ENCODE peak calls at places on chromosomes 13 and 19, in four cellular contexts. P is SK-N-SH, J is neural progenitor cell, F is IMR-90. Y is an unnamed sample.

GRCh38 chr13:36848228-36848982 is 29.4 kb downstream of the RFXAP start:
- DNase-seq in P (peak; percentile 17), J (peak; percentile 32), F (peak; percentile 19), Y (peak; percentile 56)

GRCh38 chr13:31543190-31543589 is 196.1 kb upstream of the RXFP2 start:
- DNase-seq in P (no peak), J (no peak), F (no peak), Y (no peak)

GRCh38 chr19:46349311-46349993 is 2.6 kb downstream of the PPP5C start:
- DNase-seq in P (no peak), J (no peak), F (no peak), Y (no peak)

GRCh38 chr13:42355118-42355840 is 83.3 kb downstream of the AKAP11 start:
- DNase-seq in P (no peak), J (peak; percentile 0), F (no peak), Y (no peak)

GRCh38 chr13:95032114-95032513 is 269.1 kb downstream of the ABCC4 start:
- DNase-seq in P (no peak), J (no peak), F (no peak), Y (no peak)

GRCh38 chr13:48236528-48237353 is 3.7 kb downstream of the ITM2B start:
- DNase-seq in P (no peak), J (no peak), F (no peak), Y (no peak)

GRCh38 chr13:105908581-105908980 is 626.9 kb downstream of the EFNB2 start:
- DNase-seq in P (no peak), J (no peak), F (no peak), Y (no peak)

GRCh38 chr19:7506385-7507328 is 9.2 kb upstream of the ZNF358 start:
- DNase-seq in P (peak; percentile 81), J (peak; percentile 91), F (peak; percentile 48), Y (peak; percentile 100)

GRCh38 chr13:34776390-34776981 is 165.6 kb upstream of the NBEA start:
- DNase-seq in P (no peak), J (no peak), F (no peak), Y (no peak)

GRCh38 chr13:37386276-37386675 is 212.3 kb downstream of the POSTN start:
- DNase-seq in P (no peak), J (no peak), F (peak; percentile 56), Y (no peak)

GRCh38 chr19:11138659-11139526 is 16.7 kb downstream of the SPC24 start:
- DNase-seq in P (peak; percentile 61), J (peak; percentile 78), F (peak; percentile 77), Y (peak; percentile 52)

GRCh38 chr19:17648786-17649185 is 39.4 kb downstream of the UNC13A start:
- DNase-seq in P (no peak), J (no peak), F (no peak), Y (no peak)

GRCh38 chr19:48390188-48391099 is 907 bp downstream of the KDELR1 start:
- DNase-seq in P (peak; percentile 84), J (peak; percentile 83), F (peak; percentile 49), Y (peak; percentile 82)

GRCh38 chr19:15042003-15042402 is 7.3 kb upstream of the CASP14 start:
- DNase-seq in P (no peak), J (no peak), F (no peak), Y (no peak)

GRCh38 chr13:85260896-85261295 is 538.3 kb downstream of the SLITRK6 start:
- DNase-seq in P (no peak), J (no peak), F (no peak), Y (no peak)

DNA sequence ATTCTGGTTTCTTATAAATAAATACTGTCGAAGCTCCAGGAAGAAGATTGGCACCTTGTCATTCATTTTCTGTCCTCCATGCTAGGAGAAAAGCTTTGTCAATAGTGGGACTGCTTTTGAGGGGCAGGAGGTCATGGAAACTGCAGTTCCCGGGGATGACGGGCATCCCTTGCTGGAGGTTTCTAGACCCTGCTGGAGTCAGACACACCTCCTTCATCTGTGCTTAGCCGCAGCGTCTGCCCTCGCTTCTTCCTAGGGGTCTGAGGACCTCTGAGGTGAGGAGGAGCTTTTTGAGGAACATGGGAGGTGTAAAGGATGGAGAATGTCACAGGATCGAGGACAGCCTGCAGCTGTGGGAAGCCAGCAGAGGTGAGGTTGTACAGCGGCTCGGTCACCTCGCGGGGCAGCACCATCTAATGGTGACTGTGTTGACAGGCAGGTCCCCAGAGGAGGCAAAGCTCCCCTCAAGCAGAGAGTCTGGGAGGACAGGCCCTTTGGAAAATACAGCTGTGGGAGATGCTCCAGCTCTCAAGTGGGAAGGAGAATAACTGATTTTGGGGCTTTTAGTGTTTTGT is 172.7 kb upstream of the RNF113B start:
- DNase-seq in P (peak; percentile 24), J (peak; percentile 74), F (no peak), Y (peak; percentile 71)
- H4K20me1 ChIP-seq in P (no peaks in the 10 kb centered on the region), J (no peaks in the 10 kb centered on the region), F (peaks cover 38% of the 10 kb centered on the region), Y (peaks cover 4% of the 10 kb centered on the region)

GRCh38 chr19:43649514-43649913 is 9.9 kb upstream of the CADM4 start:
- DNase-seq in P (no peak), J (no peak), F (no peak), Y (no peak)

GRCh38 chr19:43644181-43644580 is 4.5 kb upstream of the CADM4 start:
- DNase-seq in P (no peak), J (no peak), F (no peak), Y (no peak)

GRCh38 chr19:43652546-43652874 is 12.9 kb upstream of the CADM4 start:
- DNase-seq in P (no peak), J (no peak), F (no peak), Y (no peak)

GRCh38 chr19:43651758-43652545 is 12.3 kb upstream of the CADM4 start:
- DNase-seq in P (peak; percentile 72), J (peak; percentile 75), F (peak; percentile 65), Y (peak; percentile 88)

DNA sequence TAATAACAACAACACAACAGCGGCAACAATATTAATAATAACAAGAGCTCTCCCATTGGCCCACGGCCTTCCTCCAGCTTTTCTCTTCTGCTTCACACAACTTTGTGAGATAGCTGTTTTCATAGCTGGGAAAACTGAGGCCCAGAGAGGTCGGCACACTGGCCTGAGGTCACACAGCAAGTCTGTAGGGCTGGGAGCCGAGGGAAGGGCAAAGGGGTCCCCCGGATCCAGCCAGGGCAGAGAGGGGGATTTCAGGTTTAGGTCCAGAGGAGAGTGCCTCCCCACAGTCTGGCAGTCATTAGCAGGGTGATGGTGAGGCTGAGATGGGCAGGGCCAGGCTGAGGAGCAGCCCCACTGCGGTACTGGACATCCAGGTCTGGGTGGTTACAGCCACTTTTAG is 9.0 kb upstream of the CADM4 start:
- DNase-seq in P (no peak), J (no peak), F (no peak), Y (no peak)
- H4K20me1 ChIP-seq in P (no peaks in the 10 kb centered on the region), J (no peaks in the 10 kb centered on the region), F (peaks cover 6% of the 10 kb centered on the region), Y (no peaks in the 10 kb centered on the region)

DNA sequence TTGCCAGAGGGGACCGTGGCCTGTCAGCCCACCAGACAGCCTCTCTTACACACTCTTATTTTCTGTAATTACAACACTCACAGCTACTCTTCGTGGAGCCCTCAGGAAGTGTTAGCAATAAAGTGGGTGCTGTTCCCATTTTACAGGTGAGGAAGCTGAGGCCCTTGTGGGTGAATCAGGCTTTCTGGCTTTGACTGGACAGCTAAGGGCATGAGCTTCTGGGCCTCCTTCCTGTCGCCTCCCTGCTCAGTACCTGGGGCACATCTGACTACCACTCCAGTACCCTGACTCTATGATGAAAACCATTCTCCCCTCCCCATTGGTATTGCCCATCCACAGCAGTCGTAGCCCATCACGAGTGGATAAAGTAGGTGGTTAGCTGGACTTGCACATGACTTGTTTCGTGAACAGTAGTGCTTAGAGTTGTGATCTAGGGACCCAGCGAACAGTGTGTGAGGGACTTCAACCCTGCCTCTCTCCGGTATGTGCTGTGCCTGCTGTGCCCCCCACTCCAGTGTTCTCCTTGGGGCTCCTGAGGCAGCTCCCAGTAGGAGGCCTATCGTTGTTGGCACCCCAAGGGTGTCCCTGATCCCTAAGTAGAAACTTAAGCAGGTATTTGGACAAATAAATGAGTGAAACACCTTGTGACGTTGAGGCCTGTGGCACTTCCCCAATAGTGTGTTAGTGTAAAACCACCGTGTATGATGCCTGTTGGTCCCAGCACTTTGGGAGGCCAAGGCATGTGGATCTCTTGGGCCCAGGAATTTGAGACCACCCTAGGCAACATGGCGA is 38.6 kb downstream of the GATAD2A start:
- DNase-seq in P (no peak), J (no peak), F (no peak), Y (no peak)
- H4K20me1 ChIP-seq in P (peaks cover 77% of the 10 kb centered on the region), J (peaks cover 78% of the 10 kb centered on the region), F (peaks cover 82% of the 10 kb centered on the region), Y (peaks cover 87% of the 10 kb centered on the region)

DNA sequence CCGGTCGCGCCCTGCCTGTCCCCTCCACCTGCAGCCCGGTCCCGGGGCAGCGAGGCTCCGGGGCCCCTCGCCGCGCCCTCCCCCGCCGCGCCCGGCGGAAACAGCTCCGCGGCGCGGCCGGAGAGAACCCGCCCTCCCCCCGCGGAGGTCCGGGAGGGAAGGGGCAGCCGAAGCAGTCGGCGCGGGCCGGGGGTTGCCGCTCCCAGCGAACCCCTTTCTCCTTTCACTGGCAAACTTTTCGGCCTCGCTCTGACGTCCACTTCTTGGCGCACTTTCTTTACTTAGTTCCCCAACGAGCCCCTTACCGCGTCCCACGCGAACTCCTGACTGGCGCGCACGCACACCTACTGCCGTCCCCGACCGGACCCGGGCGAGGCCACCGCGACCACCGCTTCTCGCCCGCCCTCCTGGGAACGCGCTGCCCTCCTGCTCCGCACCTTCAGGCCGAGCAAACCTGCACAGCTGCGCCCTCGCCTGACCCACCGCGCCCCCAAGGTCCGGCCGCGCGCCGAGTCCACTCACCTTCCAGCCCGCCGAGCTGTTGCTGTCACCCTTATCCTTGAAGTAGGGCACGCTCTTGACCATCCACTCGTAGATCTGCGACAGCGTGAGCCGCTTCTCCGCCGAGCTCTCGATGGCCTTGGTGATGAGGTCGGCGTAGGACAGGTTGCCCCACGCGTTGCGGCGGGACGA is 1.2 kb downstream of the FOXO1 start:
- DNase-seq in P (peak; percentile 57), J (peak; percentile 59), F (no peak), Y (peak; percentile 47)
- H4K20me1 ChIP-seq in P (no peaks in the 10 kb centered on the region), J (peaks cover 22% of the 10 kb centered on the region), F (no peaks in the 10 kb centered on the region), Y (peaks cover 14% of the 10 kb centered on the region)

DNA sequence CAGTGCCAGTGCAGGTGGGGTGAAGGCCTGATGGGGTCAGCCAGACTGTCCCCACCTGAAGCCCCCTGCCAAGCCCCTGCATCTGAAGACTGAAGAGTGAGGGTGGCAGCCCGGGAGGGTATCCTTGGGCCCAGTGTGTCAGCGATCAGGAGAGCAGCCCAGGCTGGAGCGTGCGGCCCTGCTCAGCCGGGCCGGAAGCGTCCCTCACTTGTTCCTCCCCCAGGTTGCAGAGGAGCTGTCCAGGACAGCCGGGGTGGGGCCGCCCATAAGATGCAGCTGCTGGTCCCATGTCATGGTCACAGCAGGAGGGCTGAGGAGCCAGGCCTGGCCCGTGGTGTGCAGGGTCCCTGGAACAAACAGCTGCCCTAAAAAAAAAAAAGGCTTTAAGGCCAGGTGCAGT is 55.4 kb downstream of the KDM4B start:
- DNase-seq in P (no peak), J (no peak), F (no peak), Y (no peak)
- H4K20me1 ChIP-seq in P (peaks cover 62% of the 10 kb centered on the region), J (peaks cover 76% of the 10 kb centered on the region), F (peaks cover 97% of the 10 kb centered on the region), Y (no peaks in the 10 kb centered on the region)

DNA sequence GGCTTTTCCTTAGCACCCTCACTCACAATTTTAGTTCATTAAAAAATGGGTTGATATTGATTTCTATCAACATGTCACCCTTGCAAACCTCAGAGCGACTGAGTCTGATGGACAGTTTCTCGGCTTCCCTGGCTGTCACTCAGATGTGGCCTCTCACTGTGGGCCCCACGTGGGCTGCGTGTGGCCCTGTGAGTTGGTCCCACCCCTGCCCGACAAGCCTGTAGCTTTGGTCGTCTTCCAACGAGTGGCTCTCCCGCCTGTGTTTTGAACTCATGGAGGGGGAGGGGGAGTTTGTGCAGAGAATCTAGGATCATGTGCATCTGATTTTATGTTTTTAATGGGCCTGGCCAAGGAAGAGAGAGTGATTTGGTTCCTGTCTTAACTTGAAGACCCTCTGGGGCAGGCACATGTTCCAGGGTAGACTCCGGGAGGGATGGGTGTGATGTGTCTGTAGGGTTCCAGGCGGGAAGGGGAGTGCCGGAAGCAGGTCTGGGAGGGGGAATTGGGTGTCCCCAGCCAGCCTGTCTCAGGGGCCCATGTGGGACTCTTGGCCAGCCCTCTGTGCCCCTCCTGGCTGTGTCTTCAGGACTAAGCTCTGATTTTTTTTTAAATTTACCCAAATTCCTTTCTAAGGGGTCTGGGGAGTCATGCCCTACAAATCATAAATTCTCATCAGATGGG is 18.9 kb downstream of the ATP11A start:
- DNase-seq in P (no peak), J (no peak), F (no peak), Y (no peak)
- H4K20me1 ChIP-seq in P (no peaks in the 10 kb centered on the region), J (peaks cover 35% of the 10 kb centered on the region), F (peaks cover 12% of the 10 kb centered on the region), Y (no peaks in the 10 kb centered on the region)

GRCh38 chr19:2981898-2982297 is 4.5 kb downstream of the TLE6 start:
- DNase-seq in P (no peak), J (no peak), F (no peak), Y (no peak)
- H4K20me1 ChIP-seq in P (no peaks in the 10 kb centered on the region), J (peaks cover 32% of the 10 kb centered on the region), F (no peaks in the 10 kb centered on the region), Y (no peaks in the 10 kb centered on the region)